ENCODE peak calls at places on chromosomes 12 and 14, in ten cellular contexts. One of them, this sample, is unnamed.

GRCh38 chr12:69897744-69898143 is 72.7 kb downstream of the MYRFL start:
- DNase-seq in PC-9: peak; percentile 40
- DNase-seq in endodermal cell: peak; percentile 81
- DNase-seq in stomach: no peak
- DNase-seq in activated CD8-positive, alpha-beta T cell treated with anti-CD3 and anti-CD28 coated beads for 36 hours: no peak
- DNase-seq in Caco-2: no peak
- DNase-seq in Calu3: peak; percentile 27
- DNase-seq in bronchial epithelial cell: peak; percentile 77
- DNase-seq in tibial nerve: no peak
- DNase-seq in adrenal gland: no peak
- DNase-seq in this sample: peak; percentile 73

GRCh38 chr12:28585146-28585545 is 394.9 kb downstream of the CCDC91 start:
- DNase-seq in PC-9: no peak
- DNase-seq in endodermal cell: no peak
- DNase-seq in stomach: no peak
- DNase-seq in activated CD8-positive, alpha-beta T cell treated with anti-CD3 and anti-CD28 coated beads for 36 hours: no peak
- DNase-seq in Caco-2: no peak
- DNase-seq in Calu3: no peak
- DNase-seq in bronchial epithelial cell: no peak
- DNase-seq in tibial nerve: no peak
- DNase-seq in adrenal gland: no peak
- DNase-seq in this sample: no peak

GRCh38 chr12:14845350-14845750 is 2.0 kb upstream of the ART4 start:
- DNase-seq in PC-9: peak; percentile 52
- DNase-seq in endodermal cell: peak; percentile 82
- DNase-seq in stomach: peak; percentile 50
- DNase-seq in activated CD8-positive, alpha-beta T cell treated with anti-CD3 and anti-CD28 coated beads for 36 hours: peak; percentile 65
- DNase-seq in Caco-2: peak; percentile 53
- DNase-seq in Calu3: peak; percentile 50
- DNase-seq in bronchial epithelial cell: peak; percentile 44
- DNase-seq in tibial nerve: peak; percentile 81
- DNase-seq in adrenal gland: peak; percentile 67
- DNase-seq in this sample: peak; percentile 71

GRCh38 chr12:7756993-7757392 is 8.0 kb upstream of the NANOGNB start:
- DNase-seq in PC-9: peak; percentile 20
- DNase-seq in endodermal cell: no peak
- DNase-seq in stomach: no peak
- DNase-seq in activated CD8-positive, alpha-beta T cell treated with anti-CD3 and anti-CD28 coated beads for 36 hours: no peak
- DNase-seq in Caco-2: no peak
- DNase-seq in Calu3: no peak
- DNase-seq in bronchial epithelial cell: no peak
- DNase-seq in tibial nerve: no peak
- DNase-seq in adrenal gland: no peak
- DNase-seq in this sample: no peak

GRCh38 chr12:55025508-55025907 is 5.7 kb downstream of the NEUROD4 start:
- DNase-seq in PC-9: no peak
- DNase-seq in endodermal cell: no peak
- DNase-seq in stomach: no peak
- DNase-seq in activated CD8-positive, alpha-beta T cell treated with anti-CD3 and anti-CD28 coated beads for 36 hours: no peak
- DNase-seq in Caco-2: no peak
- DNase-seq in Calu3: no peak
- DNase-seq in bronchial epithelial cell: no peak
- DNase-seq in tibial nerve: no peak
- DNase-seq in adrenal gland: no peak
- DNase-seq in this sample: no peak

GRCh38 chr12:105861232-105861631 is 277.5 kb downstream of the NUAK1 start:
- DNase-seq in PC-9: no peak
- DNase-seq in endodermal cell: no peak
- DNase-seq in stomach: no peak
- DNase-seq in activated CD8-positive, alpha-beta T cell treated with anti-CD3 and anti-CD28 coated beads for 36 hours: no peak
- DNase-seq in Caco-2: no peak
- DNase-seq in Calu3: no peak
- DNase-seq in bronchial epithelial cell: no peak
- DNase-seq in tibial nerve: no peak
- DNase-seq in adrenal gland: no peak
- DNase-seq in this sample: no peak

GRCh38 chr14:102622262-102622885 is 29.9 kb downstream of the RCOR1 start:
- DNase-seq in PC-9: no peak
- DNase-seq in endodermal cell: peak; percentile 56
- DNase-seq in stomach: no peak
- DNase-seq in activated CD8-positive, alpha-beta T cell treated with anti-CD3 and anti-CD28 coated beads for 36 hours: peak; percentile 13
- DNase-seq in Caco-2: no peak
- DNase-seq in Calu3: no peak
- DNase-seq in bronchial epithelial cell: no peak
- DNase-seq in tibial nerve: no peak
- DNase-seq in adrenal gland: peak; percentile 41
- DNase-seq in this sample: no peak

GRCh38 chr14:55142466-55142865 is 13.4 kb downstream of the LGALS3 start:
- DNase-seq in PC-9: no peak
- DNase-seq in endodermal cell: no peak
- DNase-seq in stomach: no peak
- DNase-seq in activated CD8-positive, alpha-beta T cell treated with anti-CD3 and anti-CD28 coated beads for 36 hours: no peak
- DNase-seq in Caco-2: no peak
- DNase-seq in Calu3: no peak
- DNase-seq in bronchial epithelial cell: no peak
- DNase-seq in tibial nerve: no peak
- DNase-seq in adrenal gland: no peak
- DNase-seq in this sample: no peak

GRCh38 chr14:58812050-58812690 is 174.4 kb downstream of the DACT1 start:
- DNase-seq in PC-9: no peak
- DNase-seq in endodermal cell: peak; percentile 61
- DNase-seq in stomach: no peak
- DNase-seq in activated CD8-positive, alpha-beta T cell treated with anti-CD3 and anti-CD28 coated beads for 36 hours: no peak
- DNase-seq in Caco-2: no peak
- DNase-seq in Calu3: no peak
- DNase-seq in bronchial epithelial cell: no peak
- DNase-seq in tibial nerve: no peak
- DNase-seq in adrenal gland: peak; percentile 44
- DNase-seq in this sample: no peak

GRCh38 chr12:102958073-102958829 is 777 bp downstream of the ASCL1 start:
- DNase-seq in PC-9: no peak
- DNase-seq in endodermal cell: peak; percentile 93
- DNase-seq in stomach: no peak
- DNase-seq in activated CD8-positive, alpha-beta T cell treated with anti-CD3 and anti-CD28 coated beads for 36 hours: peak; percentile 44
- DNase-seq in Caco-2: no peak
- DNase-seq in Calu3: no peak
- DNase-seq in bronchial epithelial cell: no peak
- DNase-seq in tibial nerve: no peak
- DNase-seq in adrenal gland: no peak
- DNase-seq in this sample: peak; percentile 13

GRCh38 chr12:121942145-121942718 is 23.8 kb downstream of the CFAP251 start:
- DNase-seq in PC-9: no peak
- DNase-seq in endodermal cell: peak; percentile 36
- DNase-seq in stomach: no peak
- DNase-seq in activated CD8-positive, alpha-beta T cell treated with anti-CD3 and anti-CD28 coated beads for 36 hours: no peak
- DNase-seq in Caco-2: no peak
- DNase-seq in Calu3: no peak
- DNase-seq in bronchial epithelial cell: peak; percentile 97
- DNase-seq in tibial nerve: no peak
- DNase-seq in adrenal gland: no peak
- DNase-seq in this sample: peak; percentile 68

GRCh38 chr14:37776791-37777499 is 181.5 kb downstream of the TTC6 start:
- DNase-seq in PC-9: no peak
- DNase-seq in endodermal cell: no peak
- DNase-seq in stomach: no peak
- DNase-seq in activated CD8-positive, alpha-beta T cell treated with anti-CD3 and anti-CD28 coated beads for 36 hours: no peak
- DNase-seq in Caco-2: no peak
- DNase-seq in Calu3: no peak
- DNase-seq in bronchial epithelial cell: no peak
- DNase-seq in tibial nerve: no peak
- DNase-seq in adrenal gland: no peak
- DNase-seq in this sample: no peak

DNA sequence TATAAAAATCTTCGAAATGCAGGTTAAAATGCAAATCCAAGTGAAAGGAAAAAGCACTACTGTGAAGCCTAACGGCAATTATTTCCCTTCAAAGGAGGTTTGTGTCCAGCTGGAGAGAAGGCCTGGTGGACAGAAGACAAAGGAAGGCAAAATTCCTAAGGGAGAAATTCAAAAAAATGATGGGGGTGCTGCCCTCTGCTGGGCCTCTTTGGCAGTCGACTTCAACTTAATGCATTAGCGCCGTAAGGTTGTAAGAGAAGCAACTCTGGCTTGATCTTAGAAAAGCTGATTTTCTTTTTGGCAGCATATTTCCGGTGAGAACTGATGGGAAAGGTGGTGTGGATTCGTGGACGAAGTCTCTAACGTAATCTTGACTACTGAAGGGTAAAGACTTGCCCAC is 34.3 kb upstream of the CHFR start:
- DNase-seq in PC-9: no peak
- DNase-seq in endodermal cell: peak; percentile 74
- DNase-seq in stomach: no peak
- DNase-seq in activated CD8-positive, alpha-beta T cell treated with anti-CD3 and anti-CD28 coated beads for 36 hours: no peak
- DNase-seq in Caco-2: no peak
- DNase-seq in Calu3: no peak
- DNase-seq in bronchial epithelial cell: no peak
- DNase-seq in tibial nerve: no peak
- DNase-seq in adrenal gland: no peak
- DNase-seq in this sample: no peak
- TF ChIP-seq CTCF in PC-9: peak; percentile 23
- TF ChIP-seq CTCF in endodermal cell: peak; percentile 63
- TF ChIP-seq CTCF in stomach: no peak
- TF ChIP-seq CTCF in activated CD8-positive, alpha-beta T cell treated with anti-CD3 and anti-CD28 coated beads for 36 hours: no peak
- TF ChIP-seq CTCF in Caco-2: peak; percentile 21
- TF ChIP-seq CTCF in Calu3: peak; percentile 31
- TF ChIP-seq CTCF in bronchial epithelial cell: no peak
- TF ChIP-seq CTCF in tibial nerve: no peak
- TF ChIP-seq CTCF in adrenal gland: no peak
- TF ChIP-seq CTCF in this sample: no peak

GRCh38 chr12:49060237-49061156 is at the start of gene KMT2D:
- DNase-seq in PC-9: peak; percentile 87
- DNase-seq in endodermal cell: peak; percentile 98
- DNase-seq in stomach: peak; percentile 91
- DNase-seq in activated CD8-positive, alpha-beta T cell treated with anti-CD3 and anti-CD28 coated beads for 36 hours: peak; percentile 92
- DNase-seq in Caco-2: peak; percentile 95
- DNase-seq in Calu3: peak; percentile 83
- DNase-seq in bronchial epithelial cell: peak; percentile 74
- DNase-seq in tibial nerve: peak; percentile 85
- DNase-seq in adrenal gland: peak; percentile 93
- DNase-seq in this sample: peak; percentile 97
- TF ChIP-seq CTCF in PC-9: no peak
- TF ChIP-seq CTCF in endodermal cell: peak; percentile 60
- TF ChIP-seq CTCF in stomach: no peak
- TF ChIP-seq CTCF in activated CD8-positive, alpha-beta T cell treated with anti-CD3 and anti-CD28 coated beads for 36 hours: no peak
- TF ChIP-seq CTCF in Caco-2: no peak
- TF ChIP-seq CTCF in Calu3: no peak
- TF ChIP-seq CTCF in bronchial epithelial cell: peak; percentile 36
- TF ChIP-seq CTCF in tibial nerve: peak; percentile 6
- TF ChIP-seq CTCF in adrenal gland: peak; percentile 30
- TF ChIP-seq CTCF in this sample: peak; percentile 30

GRCh38 chr12:51379571-51379970 is 11.6 kb downstream of the GALNT6 start:
- DNase-seq in PC-9: no peak
- DNase-seq in endodermal cell: no peak
- DNase-seq in stomach: no peak
- DNase-seq in activated CD8-positive, alpha-beta T cell treated with anti-CD3 and anti-CD28 coated beads for 36 hours: no peak
- DNase-seq in Caco-2: no peak
- DNase-seq in Calu3: no peak
- DNase-seq in bronchial epithelial cell: no peak
- DNase-seq in tibial nerve: no peak
- DNase-seq in adrenal gland: no peak
- DNase-seq in this sample: no peak

GRCh38 chr12:51378749-51379148 is 12.5 kb downstream of the GALNT6 start:
- DNase-seq in PC-9: no peak
- DNase-seq in endodermal cell: no peak
- DNase-seq in stomach: no peak
- DNase-seq in activated CD8-positive, alpha-beta T cell treated with anti-CD3 and anti-CD28 coated beads for 36 hours: no peak
- DNase-seq in Caco-2: no peak
- DNase-seq in Calu3: no peak
- DNase-seq in bronchial epithelial cell: no peak
- DNase-seq in tibial nerve: no peak
- DNase-seq in adrenal gland: no peak
- DNase-seq in this sample: no peak

GRCh38 chr12:51374856-51375255 is 16.4 kb downstream of the GALNT6 start:
- DNase-seq in PC-9: no peak
- DNase-seq in endodermal cell: no peak
- DNase-seq in stomach: no peak
- DNase-seq in activated CD8-positive, alpha-beta T cell treated with anti-CD3 and anti-CD28 coated beads for 36 hours: no peak
- DNase-seq in Caco-2: no peak
- DNase-seq in Calu3: no peak
- DNase-seq in bronchial epithelial cell: no peak
- DNase-seq in tibial nerve: no peak
- DNase-seq in adrenal gland: no peak
- DNase-seq in this sample: no peak

GRCh38 chr12:51374346-51374745 is 16.9 kb downstream of the GALNT6 start:
- DNase-seq in PC-9: no peak
- DNase-seq in endodermal cell: no peak
- DNase-seq in stomach: no peak
- DNase-seq in activated CD8-positive, alpha-beta T cell treated with anti-CD3 and anti-CD28 coated beads for 36 hours: no peak
- DNase-seq in Caco-2: no peak
- DNase-seq in Calu3: no peak
- DNase-seq in bronchial epithelial cell: no peak
- DNase-seq in tibial nerve: no peak
- DNase-seq in adrenal gland: no peak
- DNase-seq in this sample: no peak

DNA sequence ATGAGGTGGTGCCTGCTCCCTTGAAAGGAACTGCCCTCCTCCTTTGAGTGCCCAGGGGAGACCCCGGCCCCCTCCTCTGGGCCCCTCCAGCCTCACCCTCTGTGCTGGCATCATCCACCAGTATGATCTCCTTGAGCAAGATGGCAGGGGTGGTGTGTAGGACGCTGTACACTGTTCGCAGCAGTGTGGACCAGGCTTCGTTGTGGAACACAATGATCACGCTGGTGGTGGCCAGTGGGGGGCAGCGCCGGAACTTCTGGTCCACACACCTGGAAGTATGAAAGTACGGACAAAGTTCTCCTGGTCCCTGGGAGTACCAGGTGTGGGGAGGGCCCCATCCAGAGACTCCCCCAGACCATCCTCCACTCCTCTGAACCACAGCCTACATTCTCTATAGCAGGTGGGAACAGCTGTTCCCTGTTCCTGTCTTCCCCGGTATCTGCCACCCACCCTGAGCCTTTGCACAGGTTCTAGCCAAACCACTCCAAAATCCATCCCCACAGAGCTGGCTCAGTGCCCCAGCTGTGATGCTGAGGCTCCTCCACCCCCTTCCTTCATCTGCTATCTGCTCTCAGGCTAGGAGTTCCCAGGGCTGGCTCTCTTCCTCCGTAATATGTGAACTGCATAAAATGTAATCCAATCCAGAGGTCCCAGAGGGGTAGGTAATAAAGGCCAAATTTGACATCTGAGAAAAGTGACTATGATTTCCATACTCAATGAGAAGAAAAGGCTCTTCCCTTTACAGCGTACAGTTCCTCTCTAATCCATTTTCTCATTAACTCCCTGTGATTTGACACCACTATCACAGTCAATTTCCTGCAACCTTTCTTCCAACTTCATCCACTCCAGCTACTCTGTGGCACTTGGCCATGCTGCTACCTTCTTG is 13.9 kb downstream of the GALNT6 start:
- DNase-seq in PC-9: no peak
- DNase-seq in endodermal cell: no peak
- DNase-seq in stomach: no peak
- DNase-seq in activated CD8-positive, alpha-beta T cell treated with anti-CD3 and anti-CD28 coated beads for 36 hours: no peak
- DNase-seq in Caco-2: no peak
- DNase-seq in Calu3: no peak
- DNase-seq in bronchial epithelial cell: no peak
- DNase-seq in tibial nerve: no peak
- DNase-seq in adrenal gland: no peak
- DNase-seq in this sample: no peak
- TF ChIP-seq CTCF in PC-9: no peak
- TF ChIP-seq CTCF in endodermal cell: peak; percentile 47
- TF ChIP-seq CTCF in stomach: no peak
- TF ChIP-seq CTCF in activated CD8-positive, alpha-beta T cell treated with anti-CD3 and anti-CD28 coated beads for 36 hours: no peak
- TF ChIP-seq CTCF in Caco-2: no peak
- TF ChIP-seq CTCF in Calu3: no peak
- TF ChIP-seq CTCF in bronchial epithelial cell: no peak
- TF ChIP-seq CTCF in tibial nerve: no peak
- TF ChIP-seq CTCF in adrenal gland: no peak
- TF ChIP-seq CTCF in this sample: no peak

GRCh38 chr12:123744836-123745235 is 17.3 kb upstream of the DNAH10 start:
- DNase-seq in PC-9: no peak
- DNase-seq in endodermal cell: peak; percentile 75
- DNase-seq in stomach: no peak
- DNase-seq in activated CD8-positive, alpha-beta T cell treated with anti-CD3 and anti-CD28 coated beads for 36 hours: peak; percentile 20
- DNase-seq in Caco-2: no peak
- DNase-seq in Calu3: no peak
- DNase-seq in bronchial epithelial cell: no peak
- DNase-seq in tibial nerve: no peak
- DNase-seq in adrenal gland: no peak
- DNase-seq in this sample: peak; percentile 12
- TF ChIP-seq CTCF in PC-9: no peak
- TF ChIP-seq CTCF in endodermal cell: peak; percentile 63
- TF ChIP-seq CTCF in stomach: no peak
- TF ChIP-seq CTCF in activated CD8-positive, alpha-beta T cell treated with anti-CD3 and anti-CD28 coated beads for 36 hours: no peak
- TF ChIP-seq CTCF in Caco-2: no peak
- TF ChIP-seq CTCF in Calu3: peak; percentile 14
- TF ChIP-seq CTCF in bronchial epithelial cell: peak; percentile 7
- TF ChIP-seq CTCF in tibial nerve: no peak
- TF ChIP-seq CTCF in adrenal gland: no peak
- TF ChIP-seq CTCF in this sample: peak; percentile 31

This sample was measured in fibroblast of villous mesenchyme.